ENCODE peak calls at places on chromosomes 2 and 18, in nine cellular contexts. H, W, V, G, N, E, M, I and Z are unnamed samples.

GRCh38 chr2:225737556-225737955 is 338.0 kb downstream of the NYAP2 start:
- DNase-seq in H (peak), W (peak), V (no peak), G (no peak), N (no peak), E (no peak), M (no peak), I (no peak), Z (no peak)

GRCh38 chr2:1638281-1638860 is 105.9 kb downstream of the PXDN start:
- DNase-seq in H (peak), W (peak), V (no peak), G (peak), N (no peak), E (no peak), M (no peak), I (no peak), Z (no peak)

GRCh38 chr18:34709631-34710429 is at the start of gene DTNA:
- DNase-seq in H (peak), W (peak), V (peak), G (no peak), N (no peak), E (no peak), M (no peak), I (no peak), Z (no peak)

GRCh38 chr2:211453311-211453894 is 897.0 kb downstream of the CPS1 start:
- DNase-seq in H (no peak), W (no peak), V (no peak), G (no peak), N (no peak), E (no peak), M (no peak), I (no peak), Z (no peak)

GRCh38 chr18:10234912-10235439 is 219.5 kb upstream of the APCDD1 start:
- DNase-seq in H (peak), W (peak), V (no peak), G (no peak), N (no peak), E (no peak), M (no peak), I (no peak), Z (no peak)

GRCh38 chr2:238654479-238654878 is 193.4 kb upstream of the TWIST2 start:
- DNase-seq in H (no peak), W (no peak), V (no peak), G (no peak), N (no peak), E (no peak), M (no peak), I (no peak), Z (no peak)

GRCh38 chr2:218291934-218292699 is at the start of gene TMBIM1:
- DNase-seq in H (peak), W (peak), V (no peak), G (peak), N (peak), E (peak), M (peak), I (peak), Z (peak)

GRCh38 chr18:45142868-45143267 is 462.2 kb downstream of the SETBP1 start:
- DNase-seq in H (no peak), W (no peak), V (no peak), G (no peak), N (no peak), E (no peak), M (no peak), I (no peak), Z (no peak)

GRCh38 chr18:33828949-33829348 is 250.9 kb downstream of the ASXL3 start:
- DNase-seq in H (no peak), W (no peak), V (no peak), G (no peak), N (no peak), E (no peak), M (no peak), I (no peak), Z (no peak)

DNA sequence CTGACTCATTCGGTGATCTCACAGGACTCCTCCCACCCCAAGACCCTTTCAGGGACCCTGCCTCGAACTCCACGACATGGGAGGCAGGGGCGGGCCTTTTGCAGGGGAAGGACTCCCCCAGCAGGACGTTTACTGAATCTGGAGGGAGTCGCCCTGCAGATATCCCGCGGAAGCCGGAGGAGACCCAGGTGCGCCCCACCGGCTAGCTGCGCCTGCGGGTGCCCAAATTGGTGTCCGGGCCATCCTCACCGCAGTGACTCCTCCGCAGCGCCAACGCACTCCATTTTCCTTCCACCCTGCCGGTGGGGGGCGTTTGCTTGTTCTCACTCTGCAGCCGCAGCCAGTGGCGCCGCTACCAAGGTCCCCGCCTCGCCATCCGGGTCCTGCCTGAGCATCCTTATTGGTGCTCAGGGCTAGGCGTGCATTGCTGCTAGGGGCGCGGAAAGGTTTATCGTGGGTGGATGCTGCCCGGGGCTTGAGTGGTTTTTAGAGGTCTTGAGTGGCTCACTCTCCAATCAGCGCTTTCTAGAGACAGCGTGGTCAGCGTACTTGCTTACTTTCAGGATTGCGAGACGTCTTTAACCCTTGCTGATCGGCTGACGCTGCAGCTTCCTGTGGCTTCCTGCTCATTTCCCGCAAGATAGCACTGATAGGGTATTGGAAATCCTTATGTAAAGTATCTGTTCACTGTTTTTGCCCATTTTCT is 81.4 kb downstream of the BIN1 start:
- DNase-seq in H (peak), W (peak), V (no peak), G (peak), N (peak), E (peak), M (peak), I (peak), Z (peak)
- H3K4me3 ChIP-seq in H (peak), W (peak), V (peak), G (peak), N (peak), E (peak), M (peak), I (peak), Z (peak)

DNA sequence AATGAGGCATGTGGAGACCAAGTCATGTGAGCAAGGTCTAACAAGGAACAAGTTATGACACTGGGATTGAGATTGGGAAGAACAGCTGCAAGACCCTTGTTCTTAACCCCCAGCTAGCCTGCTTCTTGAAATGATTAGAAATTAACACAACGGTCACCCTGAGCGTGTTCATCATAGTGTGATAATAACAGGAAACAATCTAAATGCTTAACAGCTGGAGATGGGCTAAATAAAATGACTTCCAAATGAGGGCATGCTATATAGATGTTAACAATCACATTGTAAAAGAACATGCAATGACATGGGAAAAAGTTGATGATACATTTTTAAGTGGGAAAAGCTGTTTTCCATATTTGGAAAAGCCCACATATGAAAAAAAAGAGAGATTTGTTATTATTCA is 47.6 kb downstream of the RPL37A start:
- DNase-seq in H (no peak), W (peak), V (no peak), G (no peak), N (no peak), E (no peak), M (no peak), I (no peak), Z (no peak)
- H3K27ac ChIP-seq in H (no peak), W (peak), V (no peak), G (no peak), N (no peak), E (peak), M (no peak), I (no peak), Z (no peak)

DNA sequence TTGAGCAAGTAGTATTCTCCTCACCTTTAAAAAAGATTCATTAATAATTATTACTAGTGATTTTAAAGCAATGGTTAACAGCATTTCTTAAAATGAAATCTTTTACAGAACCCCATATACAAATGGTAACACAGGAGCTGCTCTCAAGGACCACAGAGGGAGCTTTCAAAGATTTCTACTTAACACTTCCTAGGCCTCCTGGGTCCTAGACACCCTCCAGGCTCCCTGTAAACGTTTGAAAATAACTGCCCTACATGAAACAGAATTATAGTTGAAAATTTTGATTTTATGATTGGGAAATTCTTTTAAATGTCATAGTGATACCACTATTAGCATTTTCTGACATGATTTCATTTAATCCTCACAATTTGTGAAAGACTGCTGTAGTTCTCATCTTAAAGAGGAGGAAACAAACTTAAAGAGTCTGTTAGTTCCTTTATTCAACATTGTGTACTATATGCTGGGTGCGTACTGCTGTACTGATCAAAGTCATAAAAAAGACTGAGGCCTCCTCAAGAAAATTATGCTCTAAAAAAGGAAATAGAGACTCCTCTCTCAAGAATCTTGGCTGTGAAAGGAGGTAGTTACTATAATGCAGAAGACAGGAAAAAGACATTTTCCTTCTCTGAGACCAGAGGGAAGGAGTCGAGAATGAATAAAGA is 10.6 kb downstream of the CUL3 start:
- DNase-seq in H (no peak), W (no peak), V (no peak), G (no peak), N (no peak), E (no peak), M (no peak), I (no peak), Z (no peak)
- H3K4me3 ChIP-seq in H (no peak), W (no peak), V (no peak), G (no peak), N (peak), E (no peak), M (no peak), I (peak), Z (no peak)

GRCh38 chr2:102080451-102081054 is 62.0 kb upstream of the IL1R1 start:
- DNase-seq in H (peak), W (peak), V (no peak), G (no peak), N (no peak), E (no peak), M (no peak), I (no peak), Z (no peak)

GRCh38 chr2:102084651-102085050 is 57.9 kb upstream of the IL1R1 start:
- DNase-seq in H (no peak), W (no peak), V (no peak), G (no peak), N (no peak), E (no peak), M (no peak), I (no peak), Z (no peak)

GRCh38 chr2:102081600-102081999 is 60.9 kb upstream of the IL1R1 start:
- DNase-seq in H (no peak), W (no peak), V (no peak), G (no peak), N (no peak), E (no peak), M (no peak), I (no peak), Z (no peak)

GRCh38 chr2:102085238-102085637 is 57.3 kb upstream of the IL1R1 start:
- DNase-seq in H (no peak), W (no peak), V (no peak), G (no peak), N (no peak), E (no peak), M (no peak), I (no peak), Z (no peak)

GRCh38 chr2:102082591-102083586 is 59.7 kb upstream of the IL1R1 start:
- DNase-seq in H (peak), W (peak), V (peak), G (no peak), N (peak), E (no peak), M (no peak), I (peak), Z (peak)
- H3K27ac ChIP-seq in H (peak), W (peak), V (peak), G (no peak), N (peak), E (peak), M (peak), I (peak), Z (peak)

GRCh38 chr2:85585781-85586105 is 1.5 kb downstream of the VAMP5 start:
- DNase-seq in H (no peak), W (peak), V (no peak), G (no peak), N (no peak), E (no peak), M (no peak), I (no peak), Z (no peak)
- H3K4me3 ChIP-seq in H (no peak), W (peak), V (no peak), G (no peak), N (no peak), E (no peak), M (no peak), I (no peak), Z (no peak)

DNA sequence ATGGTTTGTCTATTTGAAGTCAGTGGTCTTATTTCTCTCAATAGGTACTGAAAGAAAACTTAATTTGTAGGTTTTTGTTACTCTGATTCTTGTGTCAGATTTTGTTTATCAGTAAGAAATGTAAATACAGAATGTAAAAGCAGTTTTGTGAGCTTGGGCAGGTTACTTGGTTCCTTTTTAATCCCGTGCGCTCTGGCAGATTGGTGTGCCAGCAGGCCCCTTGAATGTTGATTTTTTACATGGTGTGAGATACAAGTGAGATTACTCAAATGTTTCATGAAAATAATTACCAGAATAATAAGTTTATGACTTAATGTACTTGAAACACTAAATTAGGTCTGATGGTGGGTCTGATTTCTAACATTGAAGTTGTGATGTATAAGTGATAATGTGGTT is 13.4 kb downstream of the HNRNPA3 start:
- DNase-seq in H (no peak), W (no peak), V (no peak), G (no peak), N (no peak), E (no peak), M (no peak), I (no peak), Z (no peak)
- H3K27ac ChIP-seq in H (no peak), W (peak), V (no peak), G (no peak), N (no peak), E (no peak), M (no peak), I (no peak), Z (no peak)

GRCh38 chr2:112000399-112001135 is 54.5 kb upstream of the TMEM87B start:
- DNase-seq in H (no peak), W (no peak), V (no peak), G (no peak), N (no peak), E (no peak), M (no peak), I (no peak), Z (no peak)
- H3K4me3 ChIP-seq in H (no peak), W (no peak), V (no peak), G (no peak), N (no peak), E (no peak), M (no peak), I (no peak), Z (no peak)

GRCh38 chr2:98559581-98559980 is 48.7 kb downstream of the COA5 start:
- DNase-seq in H (no peak), W (no peak), V (no peak), G (no peak), N (no peak), E (no peak), M (no peak), I (no peak), Z (no peak)
- H3K27ac ChIP-seq in H (no peak), W (peak), V (no peak), G (no peak), N (no peak), E (peak), M (no peak), I (peak), Z (no peak)